ENCODE peak calls at places on chromosomes 5 and 9, in seven cellular contexts. Z, R, I, M, Q, U and X are unnamed samples.

GRCh38 chr5:144356489-144356888 is 185.8 kb downstream of the KCTD16 start:
- DNase-seq in Z (no peak), R (no peak), I (no peak), M (no peak), Q (no peak), U (no peak), X (no peak)

GRCh38 chr5:66596791-66597757 is 881 bp downstream of the MAST4 start:
- DNase-seq in Z (peak; percentile 72), R (peak; percentile 40), I (peak; percentile 72), M (no peak), Q (peak; percentile 41), U (peak; percentile 50), X (no peak)

GRCh38 chr5:464446-464842 is 21.5 kb downstream of the EXOC3 start:
- DNase-seq in Z (no peak), R (peak; percentile 18), I (no peak), M (no peak), Q (peak; percentile 20), U (no peak), X (no peak)

GRCh38 chr5:62717211-62717927 is 138.8 kb downstream of the LRRC70 start:
- DNase-seq in Z (no peak), R (no peak), I (no peak), M (no peak), Q (no peak), U (no peak), X (no peak)

GRCh38 chr5:138709216-138709615 is 44.0 kb upstream of the CTNNA1 start:
- DNase-seq in Z (no peak), R (no peak), I (peak; percentile 61), M (no peak), Q (no peak), U (no peak), X (no peak)

GRCh38 chr9:120711841-120712538 is 2.3 kb downstream of the MEGF9 start:
- DNase-seq in Z (no peak), R (no peak), I (no peak), M (no peak), Q (no peak), U (no peak), X (no peak)

GRCh38 chr5:67643531-67643930 is 446.9 kb upstream of the CD180 start:
- DNase-seq in Z (no peak), R (no peak), I (no peak), M (peak; percentile 2), Q (no peak), U (no peak), X (no peak)

GRCh38 chr5:6705088-6705487 is 8.1 kb upstream of the TENT4A start:
- DNase-seq in Z (no peak), R (no peak), I (no peak), M (no peak), Q (no peak), U (no peak), X (no peak)

GRCh38 chr9:130535818-130536521 is 43.4 kb upstream of the FUBP3 start:
- DNase-seq in Z (no peak), R (no peak), I (peak; percentile 51), M (no peak), Q (no peak), U (no peak), X (no peak)